ENCODE peak calls at places on chromosomes 7 and 10, in four cellular contexts. One of them, this sample, is unnamed.
A peak's percentile ranks its signal among the peaks of the same experiment; 100 is the strongest.

GRCh38 chr10:70560511-70560931 is 42.0 kb downstream of the PRF1 start:
- DNase-seq in fibroblast of pulmonary artery: no peak
- DNase-seq in AG10803: no peak
- DNase-seq in HFFc6: no peak
- DNase-seq in this sample: no peak

GRCh38 chr10:4051011-4051407 is 266.0 kb upstream of the KLF6 start:
- DNase-seq in fibroblast of pulmonary artery: peak; percentile 77
- DNase-seq in AG10803: peak; percentile 39
- DNase-seq in HFFc6: no peak
- DNase-seq in this sample: no peak

GRCh38 chr7:107628461-107629064 is 32.1 kb upstream of the SLC26A4 start:
- DNase-seq in fibroblast of pulmonary artery: no peak
- DNase-seq in AG10803: no peak
- DNase-seq in HFFc6: no peak
- DNase-seq in this sample: no peak

GRCh38 chr7:21128418-21128817 is 299.5 kb upstream of the SP4 start:
- DNase-seq in fibroblast of pulmonary artery: no peak
- DNase-seq in AG10803: no peak
- DNase-seq in HFFc6: no peak
- DNase-seq in this sample: no peak

GRCh38 chr7:89123871-89124270 is 328.3 kb upstream of the TEX47 start:
- DNase-seq in fibroblast of pulmonary artery: no peak
- DNase-seq in AG10803: no peak
- DNase-seq in HFFc6: no peak
- DNase-seq in this sample: no peak

GRCh38 chr7:107944776-107945175 is 53.8 kb downstream of the DLD start:
- DNase-seq in fibroblast of pulmonary artery: no peak
- DNase-seq in AG10803: no peak
- DNase-seq in HFFc6: no peak
- DNase-seq in this sample: no peak

GRCh38 chr7:74334026-74334425 is 44.8 kb downstream of the CLIP2 start:
- DNase-seq in fibroblast of pulmonary artery: peak; percentile 84
- DNase-seq in AG10803: peak; percentile 72
- DNase-seq in HFFc6: peak; percentile 7
- DNase-seq in this sample: no peak

GRCh38 chr10:113340255-113340654 is 212.6 kb upstream of the HABP2 start:
- DNase-seq in fibroblast of pulmonary artery: no peak
- DNase-seq in AG10803: peak; percentile 21
- DNase-seq in HFFc6: no peak
- DNase-seq in this sample: no peak

GRCh38 chr7:124155400-124156022 is 122.6 kb upstream of the TMEM229A start:
- DNase-seq in fibroblast of pulmonary artery: peak; percentile 41
- DNase-seq in AG10803: peak; percentile 27
- DNase-seq in HFFc6: no peak
- DNase-seq in this sample: no peak

GRCh38 chr7:124152859-124153692 is 120.2 kb upstream of the TMEM229A start:
- DNase-seq in fibroblast of pulmonary artery: peak; percentile 57
- DNase-seq in AG10803: peak; percentile 12
- DNase-seq in HFFc6: no peak
- DNase-seq in this sample: peak; percentile 41
- TF ChIP-seq CTCF in fibroblast of pulmonary artery: peak; percentile 39
- TF ChIP-seq CTCF in AG10803: peak; percentile 42
- TF ChIP-seq CTCF in HFFc6: no peak
- TF ChIP-seq CTCF in this sample: peak; percentile 56

DNA sequence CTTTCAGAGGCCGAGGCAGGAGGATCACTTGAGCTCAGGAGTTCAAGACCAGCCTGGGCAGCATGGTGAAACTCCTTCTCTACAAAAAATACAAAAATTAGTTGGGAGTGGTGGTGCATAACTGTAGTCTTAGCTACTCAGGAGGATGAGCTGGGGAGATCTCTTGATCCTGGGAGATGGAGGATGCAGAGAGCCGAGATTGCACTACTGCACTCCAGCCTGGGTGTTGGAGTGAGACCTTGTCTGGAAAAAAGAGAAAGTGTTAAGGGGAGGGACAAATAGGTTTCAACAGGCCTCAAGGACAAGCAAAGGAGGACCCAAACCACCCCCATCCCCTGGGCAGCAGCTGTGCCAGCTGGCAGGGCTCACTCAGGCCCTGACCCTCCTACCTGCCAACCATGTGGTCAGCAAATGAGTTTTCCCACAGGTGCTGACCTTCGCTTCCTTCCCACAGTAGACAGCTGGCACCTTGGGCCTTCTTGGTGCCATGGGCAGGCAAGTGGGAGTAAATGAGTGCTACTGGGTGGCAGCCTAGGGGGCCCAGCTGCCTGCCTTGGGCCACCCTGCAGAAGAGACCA is 5.5 kb upstream of the PNLIPRP2 start:
- DNase-seq in fibroblast of pulmonary artery: no peak
- DNase-seq in AG10803: no peak
- DNase-seq in HFFc6: no peak
- DNase-seq in this sample: no peak
- TF ChIP-seq CTCF in fibroblast of pulmonary artery: no peak
- TF ChIP-seq CTCF in AG10803: no peak
- TF ChIP-seq CTCF in HFFc6: no peak
- TF ChIP-seq CTCF in this sample: no peak

GRCh38 chr10:127196227-127196954 is at the start of gene INSYN2A:
- DNase-seq in fibroblast of pulmonary artery: peak; percentile 61
- DNase-seq in AG10803: peak; percentile 54
- DNase-seq in HFFc6: peak; percentile 20
- DNase-seq in this sample: peak; percentile 23
- TF ChIP-seq CTCF in fibroblast of pulmonary artery: peak; percentile 21
- TF ChIP-seq CTCF in AG10803: no peak
- TF ChIP-seq CTCF in HFFc6: peak; percentile 59
- TF ChIP-seq CTCF in this sample: no peak

GRCh38 chr10:83037653-83038052 is 1101.7 kb upstream of the GHITM start:
- DNase-seq in fibroblast of pulmonary artery: peak; percentile 2
- DNase-seq in AG10803: no peak
- DNase-seq in HFFc6: no peak
- DNase-seq in this sample: no peak
- TF ChIP-seq CTCF in fibroblast of pulmonary artery: no peak
- TF ChIP-seq CTCF in AG10803: no peak
- TF ChIP-seq CTCF in HFFc6: no peak
- TF ChIP-seq CTCF in this sample: no peak

GRCh38 chr7:83976302-83976701 is 218.3 kb downstream of the SEMA3A start:
- DNase-seq in fibroblast of pulmonary artery: peak; percentile 54
- DNase-seq in AG10803: peak; percentile 45
- DNase-seq in HFFc6: peak; percentile 36
- DNase-seq in this sample: peak; percentile 1
- TF ChIP-seq CTCF in fibroblast of pulmonary artery: peak; percentile 54
- TF ChIP-seq CTCF in AG10803: peak; percentile 70
- TF ChIP-seq CTCF in HFFc6: peak; percentile 90
- TF ChIP-seq CTCF in this sample: peak; percentile 41

GRCh38 chr7:137996386-137996851 is 5.5 kb downstream of the CREB3L2 start:
- DNase-seq in fibroblast of pulmonary artery: peak; percentile 93
- DNase-seq in AG10803: peak; percentile 82
- DNase-seq in HFFc6: no peak
- DNase-seq in this sample: no peak
- TF ChIP-seq CTCF in fibroblast of pulmonary artery: no peak
- TF ChIP-seq CTCF in AG10803: no peak
- TF ChIP-seq CTCF in HFFc6: no peak
- TF ChIP-seq CTCF in this sample: no peak